ENCODE peak calls at places on chromosomes 4 and X, in six cellular contexts. Z is left ventricle myocardium inferior, G is pancreas, R is testis, F is OCI-LY7, V is sigmoid colon. H is an unnamed sample.

GRCh38 chr4:22635692-22636091 is 57.0 kb upstream of the GBA3 start:
- DNase-seq in R (no peak), G (no peak), F (no peak), V (no peak), Z (no peak), H (no peak)

GRCh38 chr4:182338059-182338458 is 94.9 kb downstream of the TENM3 start:
- DNase-seq in F (no peak), R (no peak), G (no peak), Z (no peak), V (no peak), H (no peak)

GRCh38 chr4:25524616-25525146 is 131.0 kb upstream of the SLC34A2 start:
- DNase-seq in Z (no peak), R (no peak), G (no peak), V (no peak), F (no peak), H (no peak)

GRCh38 chrX:38973327-38973726 is 172.1 kb downstream of the MID1IP1 start:
- DNase-seq in G (no peak), F (no peak), Z (no peak), V (no peak), R (no peak), H (no peak)

GRCh38 chr4:2096073-2096609 is 37.0 kb downstream of the NAT8L start:
- DNase-seq in V (no peak), R (no peak), Z (no peak), G (no peak), F (no peak), H (peak; percentile 9)

GRCh38 chrX:139121616-139122286 is 408.8 kb upstream of the F9 start:
- DNase-seq in Z (no peak), R (no peak), G (no peak), V (no peak), F (no peak), H (no peak)

GRCh38 chr4:17721496-17722360 is 59.7 kb downstream of the FAM184B start:
- DNase-seq in F (no peak), R (no peak), V (no peak), Z (no peak), G (no peak), H (peak; percentile 13)

GRCh38 chr4:86333236-86333635 is 26.6 kb downstream of the MAPK10 start:
- DNase-seq in F (no peak), Z (no peak), G (no peak), V (no peak), R (no peak), H (no peak)

GRCh38 chr4:150518559-150518958 is 63.4 kb upstream of the MAB21L2 start:
- DNase-seq in F (no peak), R (no peak), G (no peak), V (no peak), Z (no peak), H (peak; percentile 59)

GRCh38 chrX:154731203-154731602 is 19.7 kb downstream of the GAB3 start:
- DNase-seq in G (no peak), Z (no peak), V (no peak), R (no peak), F (no peak), H (no peak)

GRCh38 chr4:140238353-140239041 is 84.5 kb upstream of the MAML3 start:
- DNase-seq in R (peak; percentile 86), V (peak; percentile 97), F (no peak), G (peak; percentile 73), Z (peak; percentile 91), H (peak; percentile 32)

GRCh38 chrX:103941201-103941975 is 21.0 kb upstream of the TMSB15B start:
- DNase-seq in G (no peak), V (no peak), Z (no peak), R (no peak), F (peak; percentile 34), H (peak; percentile 13)

GRCh38 chr4:137065306-137065705 is 467.0 kb downstream of the PCDH18 start:
- DNase-seq in G (no peak), F (no peak), R (no peak), V (no peak), Z (no peak), H (no peak)

GRCh38 chr4:87633239-87633638 is 16.8 kb upstream of the DMP1 start:
- DNase-seq in R (no peak), F (no peak), Z (no peak), V (no peak), G (no peak), H (no peak)

GRCh38 chr4:60389636-60390035 is 810.5 kb upstream of the ADGRL3 start:
- DNase-seq in G (no peak), R (no peak), F (no peak), V (no peak), Z (no peak), H (no peak)

GRCh38 chr4:102302762-102303161 is 42.5 kb downstream of the SLC39A8 start:
- DNase-seq in V (no peak), R (no peak), F (no peak), G (no peak), Z (no peak), H (no peak)
- H3K27ac ChIP-seq in V (no peak overlapping the region), R (no peak overlapping the region), F (no peak overlapping the region), G (no peak overlapping the region), Z (no peak overlapping the region), H (no peak overlapping the region)

GRCh38 chr4:108611360-108611759 is 9.0 kb upstream of the RPL34 start:
- DNase-seq in G (no peak), V (no peak), R (peak; percentile 51), Z (no peak), F (no peak), H (no peak)
- TF ChIP-seq CTCF in G (no peak), V (no peak), R (peak; percentile 26), Z (peak; percentile 27), F (no peak), H (no peak)

DNA sequence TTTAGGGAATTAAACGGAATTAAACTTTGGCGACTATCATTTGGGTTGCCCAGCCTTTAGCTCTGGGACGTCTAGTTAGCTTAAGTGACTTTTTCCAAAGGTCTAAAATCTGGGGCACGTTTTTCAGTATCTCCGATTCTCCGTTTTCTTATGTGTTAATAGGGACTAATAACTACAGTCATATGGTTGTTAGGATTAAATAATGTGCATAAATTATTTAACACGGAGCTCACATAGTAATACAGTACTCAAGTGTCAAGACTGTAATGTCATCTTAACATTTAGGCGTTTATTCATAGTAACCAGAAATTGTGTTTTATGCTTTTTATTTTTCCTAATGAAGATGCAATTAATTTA is 466 bp upstream of the CCNA2 start:
- DNase-seq in F (no peak), Z (no peak), R (no peak), V (no peak), G (no peak), H (no peak)
- H3K27ac ChIP-seq in F (peak overlapping the region; percentile 87), Z (peak overlapping the region; percentile 79), R (peak overlapping the region; percentile 14), V (peak overlapping the region; percentile 82), G (peak overlapping the region; percentile 16), H (peak overlapping the region; percentile 90)

GRCh38 chr4:185634066-185634652 is 98.9 kb upstream of the PDLIM3 start:
- DNase-seq in Z (no peak), R (no peak), V (no peak), F (peak; percentile 31), G (no peak), H (no peak)
- TF ChIP-seq CTCF in Z (peak; percentile 55), R (no peak), V (no peak), F (peak; percentile 87), G (peak; percentile 37), H (no peak)

GRCh38 chr4:123250843-123251242 is 145.8 kb upstream of the SPRY1 start:
- DNase-seq in Z (peak; percentile 35), V (peak; percentile 75), G (no peak), R (peak; percentile 26), F (no peak), H (no peak)
- H3K27ac ChIP-seq in Z (peak overlapping the region; percentile 72), V (peak overlapping the region; percentile 36), G (no peak overlapping the region), R (no peak overlapping the region), F (no peak overlapping the region), H (no peak overlapping the region)

DNA sequence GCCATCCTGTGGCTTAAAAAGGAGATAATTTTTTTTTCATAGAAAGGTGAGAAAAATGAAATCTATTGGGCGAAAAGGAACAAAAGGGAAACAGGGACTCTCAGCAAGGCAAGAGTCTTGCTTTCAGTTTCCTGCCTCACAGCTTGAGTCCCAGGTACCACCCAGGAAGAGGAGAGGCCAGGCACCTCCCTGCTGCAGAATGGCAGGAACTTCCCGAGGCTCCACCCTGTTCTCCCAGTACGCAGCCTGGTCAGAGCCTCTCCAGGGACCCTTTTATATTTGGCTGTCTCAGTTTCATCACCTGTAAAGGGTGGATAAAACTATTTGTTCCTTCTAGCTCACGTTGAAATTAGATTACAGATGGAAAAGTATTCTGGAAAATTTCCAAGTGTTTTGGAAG is 33.8 kb downstream of the UCHL1 start:
- DNase-seq in V (no peak), Z (peak; percentile 31), G (no peak), F (no peak), R (no peak), H (no peak)
- TF ChIP-seq CTCF in V (no peak), Z (no peak), G (no peak), F (no peak), R (no peak), H (no peak)

GRCh38 chr4:36320130-36320902 is 38.9 kb downstream of the DTHD1 start:
- DNase-seq in R (no peak), Z (no peak), F (no peak), G (no peak), V (no peak), H (no peak)
- H3K27ac ChIP-seq in R (no peak overlapping the region), Z (no peak overlapping the region), F (no peak overlapping the region), G (no peak overlapping the region), V (no peak overlapping the region), H (no peak overlapping the region)

DNA sequence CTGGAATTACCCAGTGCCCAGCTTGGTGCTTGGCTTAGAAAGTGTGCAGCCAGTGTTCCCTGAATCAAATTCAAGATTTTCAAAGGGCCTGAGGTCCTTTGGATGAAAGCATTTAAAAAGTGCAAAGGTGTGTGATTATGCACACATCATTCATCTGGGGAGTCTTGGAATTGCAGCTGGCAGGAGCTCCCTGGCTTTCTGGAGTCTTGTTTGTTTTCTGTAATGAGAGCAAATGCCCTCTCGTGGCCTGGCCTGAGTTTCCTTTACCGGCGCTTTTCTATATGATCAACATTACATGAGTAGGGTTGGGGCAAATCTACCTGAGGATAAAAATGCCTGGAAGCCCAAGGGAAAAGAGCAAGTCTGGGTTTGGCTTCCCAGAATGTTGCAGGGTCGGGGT is 24.6 kb upstream of the SORCS2 start:
- DNase-seq in F (no peak), R (peak; percentile 9), G (peak; percentile 23), Z (no peak), V (peak; percentile 18), H (no peak)
- TF ChIP-seq CTCF in F (no peak), R (no peak), G (no peak), Z (no peak), V (no peak), H (no peak)

DNA sequence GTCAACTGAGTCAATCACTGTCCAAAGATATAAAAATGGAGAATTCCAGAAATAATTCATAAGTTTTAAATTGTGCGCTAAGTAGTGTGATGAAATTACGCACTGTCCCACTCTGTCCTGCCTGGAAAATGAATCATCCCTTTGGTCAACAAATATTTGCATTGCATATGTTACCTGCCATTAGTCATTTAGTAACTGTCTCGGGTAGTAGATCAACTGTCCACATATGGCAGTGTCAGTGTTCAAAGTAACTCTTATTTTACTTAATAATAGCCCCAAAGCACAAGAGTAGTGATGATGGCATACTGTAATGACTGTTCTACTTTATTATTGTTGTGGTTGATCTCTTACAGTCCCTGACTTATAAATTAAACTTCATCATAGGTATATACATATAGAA is 3.4 kb downstream of the YTHDC1 start:
- DNase-seq in V (no peak), G (no peak), Z (no peak), F (no peak), R (no peak), H (peak; percentile 59)
- H3K27ac ChIP-seq in V (no peak overlapping the region), G (no peak overlapping the region), Z (no peak overlapping the region), F (no peak overlapping the region), R (no peak overlapping the region), H (peak overlapping the region; percentile 67)

H was measured in RWPE1.